ENCODE peak calls at places on chromosome 2, in ten cellular contexts. G is cardiac septum; X is fibroblast of mammary gland; U is GM23248; P is substantia nigra; S is ELR; B is colonic mucosa; V is mesothelial cell of epicardium; I is activated T-cell treated with anti-CD3 and anti-CD28 coated beads, Interleukin-2, amount 50 U/mL, for 4 hours; A is NCI-H446 treated with DMSO at 0.1 percent for 48 hours. W is an unnamed sample.

GRCh38 chr2:9145109-9145751 is 61.4 kb upstream of the ASAP2 start:
- DNase-seq in G (no peak), X (peak), U (peak), P (no peak), S (peak), B (no peak), V (no peak), I (no peak), A (no peak), W (no peak)

GRCh38 chr2:239143858-239144712 is 256.7 kb downstream of the HDAC4 start:
- DNase-seq in G (no peak), X (peak), U (peak), P (no peak), S (peak), B (no peak), V (peak), I (peak), A (no peak), W (peak)

GRCh38 chr2:169178364-169178763 is 109.0 kb downstream of the DHRS9 start:
- DNase-seq in G (no peak), X (no peak), U (no peak), P (no peak), S (no peak), B (no peak), V (no peak), I (no peak), A (no peak), W (no peak)

GRCh38 chr2:212249451-212249850 is 289.2 kb downstream of the ERBB4 start:
- DNase-seq in G (no peak), X (peak), U (peak), P (no peak), S (peak), B (no peak), V (no peak), I (no peak), A (no peak), W (peak)

GRCh38 chr2:72211777-72212515 is 64.3 kb upstream of the CYP26B1 start:
- DNase-seq in G (no peak), X (peak), U (peak), P (no peak), S (no peak), B (no peak), V (no peak), I (no peak), A (no peak), W (peak)

GRCh38 chr2:37781028-37781427 is 109.6 kb upstream of the CDC42EP3 start:
- DNase-seq in G (no peak), X (peak), U (peak), P (no peak), S (peak), B (no peak), V (no peak), I (no peak), A (peak), W (peak)

GRCh38 chr2:204625135-204625534 is 79.9 kb downstream of the PARD3B start:
- DNase-seq in G (no peak), X (peak), U (peak), P (no peak), S (peak), B (peak), V (no peak), I (no peak), A (no peak), W (peak)

GRCh38 chr2:96205888-96206287 is 2.7 kb downstream of the STARD7 start:
- DNase-seq in G (no peak), X (peak), U (peak), P (no peak), S (peak), B (no peak), V (no peak), I (no peak), A (no peak), W (peak)

GRCh38 chr2:25514043-25514627 is 159.2 kb downstream of the DTNB start:
- DNase-seq in G (no peak), X (no peak), U (no peak), P (no peak), S (no peak), B (no peak), V (no peak), I (no peak), A (no peak), W (no peak)

W was measured in adipocyte.